ENCODE peak calls at places on chromosomes 16 and 17, in four cellular contexts. Y, L, I and W are unnamed samples.

GRCh38 chr16:1825864-1826690 is 548 bp downstream of the HAGH start:
- DNase-seq in Y (no peak), L (peak; percentile 32), I (no peak), W (peak; percentile 71)

GRCh38 chr16:69119536-69119935 is 12.9 kb downstream of the CHTF8 start:
- DNase-seq in Y (no peak), L (no peak), I (no peak), W (no peak)

GRCh38 chr17:80071116-80071980 is 30.0 kb upstream of the GAA start:
- DNase-seq in Y (no peak), L (peak; percentile 43), I (no peak), W (no peak)

GRCh38 chr16:11224096-11224893 is 31.7 kb downstream of the SOCS1 start:
- DNase-seq in Y (no peak), L (peak; percentile 55), I (peak; percentile 57), W (no peak)

GRCh38 chr16:68367034-68367433 is 56.2 kb downstream of the PRMT7 start:
- DNase-seq in Y (no peak), L (peak; percentile 53), I (no peak), W (peak; percentile 70)

GRCh38 chr16:65070831-65071230 is 51.0 kb downstream of the CDH11 start:
- DNase-seq in Y (peak; percentile 27), L (peak; percentile 70), I (no peak), W (no peak)

GRCh38 chr16:85621698-85622433 is 8.7 kb downstream of the GSE1 start:
- DNase-seq in Y (no peak), L (peak; percentile 95), I (no peak), W (no peak)

GRCh38 chr16:180101-180920 is at the start of gene HBQ1:
- DNase-seq in Y (no peak), L (peak; percentile 21), I (no peak), W (peak; percentile 52)

GRCh38 chr17:82287849-82288601 is 14.5 kb upstream of the CSNK1D start:
- DNase-seq in Y (no peak), L (peak; percentile 97), I (no peak), W (peak; percentile 71)

GRCh38 chr16:54964239-54964638 is 33.6 kb downstream of the IRX5 start:
- DNase-seq in Y (no peak), L (no peak), I (no peak), W (no peak)

GRCh38 chr17:8117980-8118768 is at the start of gene ALOXE3:
- DNase-seq in Y (no peak), L (peak; percentile 49), I (no peak), W (no peak)

GRCh38 chr16:72739577-72739976 is 308.4 kb downstream of the ZFHX3 start:
- DNase-seq in Y (no peak), L (peak; percentile 8), I (no peak), W (no peak)

GRCh38 chr16:4937782-4938682 is 1.1 kb upstream of the PPL start:
- DNase-seq in Y (no peak), L (no peak), I (no peak), W (no peak)

GRCh38 chr16:19835989-19836421 is 48.6 kb downstream of the GPRC5B start:
- DNase-seq in Y (no peak), L (no peak), I (no peak), W (no peak)

GRCh38 chr17:16919663-16920627 is 52.0 kb downstream of the TNFRSF13B start:
- DNase-seq in Y (no peak), L (no peak), I (no peak), W (peak; percentile 32)

GRCh38 chr17:56795510-56795909 is 38.2 kb downstream of the C17orf67 start:
- DNase-seq in Y (no peak), L (no peak), I (no peak), W (no peak)

GRCh38 chr17:50626037-50626574 is 8.6 kb upstream of the ABCC3 start:
- DNase-seq in Y (peak; percentile 73), L (peak; percentile 84), I (no peak), W (peak; percentile 89)

GRCh38 chr17:16250635-16251034 is 33.6 kb downstream of the PIGL start:
- DNase-seq in Y (no peak), L (peak; percentile 70), I (no peak), W (no peak)

GRCh38 chr17:34241062-34241461 is 14.0 kb upstream of the CCL2 start:
- DNase-seq in Y (no peak), L (no peak), I (no peak), W (no peak)

GRCh38 chr17:44024271-44024663 is 9.5 kb upstream of the TMEM101 start:
- DNase-seq in Y (no peak), L (no peak), I (no peak), W (no peak)

GRCh38 chr16:24553983-24554382 is 14.6 kb downstream of the RBBP6 start:
- DNase-seq in Y (no peak), L (no peak), I (no peak), W (no peak)

GRCh38 chr17:79482719-79483118 is 128.1 kb downstream of the RBFOX3 start:
- DNase-seq in Y (no peak), L (no peak), I (no peak), W (no peak)

GRCh38 chr16:57961538-57961937 is 9.4 kb downstream of the CNGB1 start:
- DNase-seq in Y (no peak), L (no peak), I (no peak), W (no peak)

GRCh38 chr16:86668136-86668535 is 89.8 kb downstream of the FOXL1 start:
- DNase-seq in Y (no peak), L (no peak), I (no peak), W (peak; percentile 21)

GRCh38 chr16:68798398-68798797 is 44.9 kb upstream of the TANGO6 start:
- DNase-seq in Y (no peak), L (no peak), I (no peak), W (no peak)

GRCh38 chr17:66904760-66905637 is 59.5 kb upstream of the CACNG4 start:
- DNase-seq in Y (no peak), L (peak; percentile 43), I (no peak), W (no peak)
- TF ChIP-seq SP1 in Y (no peak), L (no peak), I (no peak), W (no peak)

DNA sequence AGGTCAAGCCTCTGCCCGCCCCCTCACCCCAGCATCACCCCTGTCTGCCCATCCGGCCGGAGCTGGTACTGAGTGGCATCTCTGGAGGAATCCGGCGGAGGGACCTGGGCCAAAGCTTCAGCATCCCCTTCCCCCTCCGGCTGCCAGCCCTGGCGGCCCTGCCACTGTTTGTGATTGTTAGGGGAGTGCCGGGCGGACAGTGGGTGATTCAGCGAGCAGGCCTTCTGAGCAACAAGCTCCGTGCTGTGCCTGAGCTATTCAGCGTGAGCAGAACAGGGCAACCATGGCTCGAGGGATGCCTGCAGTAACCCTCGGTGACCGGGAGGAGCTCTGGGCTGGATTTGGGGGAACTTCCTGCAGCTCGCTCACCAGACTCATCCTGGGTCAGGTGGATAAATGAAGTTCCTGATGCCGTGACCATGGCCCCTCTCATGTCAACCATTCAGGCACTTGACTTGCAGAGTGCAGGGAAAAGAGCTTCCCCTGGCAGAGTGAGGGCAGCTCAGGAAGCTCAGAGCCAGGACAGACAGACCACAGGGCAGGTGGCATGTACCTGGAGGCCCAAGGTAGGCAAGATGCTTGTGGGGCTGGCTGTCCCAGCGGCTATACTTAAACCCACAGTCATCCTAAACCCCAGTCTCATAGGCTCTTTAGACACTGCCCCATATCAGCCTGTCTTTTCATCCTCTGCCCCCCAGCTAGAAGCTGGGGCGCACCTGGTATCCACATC is 24.3 kb upstream of the MLKL start:
- DNase-seq in Y (no peak), L (no peak), I (no peak), W (no peak)
- TF ChIP-seq SUZ12 in Y (no peak), L (no peak), I (no peak), W (no peak)

GRCh38 chr16:84144301-84144858 is 597 bp downstream of the HSDL1 start:
- DNase-seq in Y (no peak), L (no peak), I (no peak), W (no peak)
- TF ChIP-seq SP1 in Y (no peak), L (no peak), I (no peak), W (no peak)

GRCh38 chr17:77503916-77504651 is 363.3 kb downstream of the SEC14L1 start:
- DNase-seq in Y (no peak), L (no peak), I (no peak), W (no peak)

GRCh38 chr17:77501101-77501566 is 360.4 kb downstream of the SEC14L1 start:
- DNase-seq in Y (no peak), L (peak; percentile 43), I (no peak), W (peak; percentile 64)

GRCh38 chr17:77503293-77503655 is 362.5 kb downstream of the SEC14L1 start:
- DNase-seq in Y (no peak), L (no peak), I (no peak), W (no peak)

GRCh38 chr17:77502626-77503292 is 362.0 kb downstream of the SEC14L1 start:
- DNase-seq in Y (no peak), L (no peak), I (no peak), W (no peak)

DNA sequence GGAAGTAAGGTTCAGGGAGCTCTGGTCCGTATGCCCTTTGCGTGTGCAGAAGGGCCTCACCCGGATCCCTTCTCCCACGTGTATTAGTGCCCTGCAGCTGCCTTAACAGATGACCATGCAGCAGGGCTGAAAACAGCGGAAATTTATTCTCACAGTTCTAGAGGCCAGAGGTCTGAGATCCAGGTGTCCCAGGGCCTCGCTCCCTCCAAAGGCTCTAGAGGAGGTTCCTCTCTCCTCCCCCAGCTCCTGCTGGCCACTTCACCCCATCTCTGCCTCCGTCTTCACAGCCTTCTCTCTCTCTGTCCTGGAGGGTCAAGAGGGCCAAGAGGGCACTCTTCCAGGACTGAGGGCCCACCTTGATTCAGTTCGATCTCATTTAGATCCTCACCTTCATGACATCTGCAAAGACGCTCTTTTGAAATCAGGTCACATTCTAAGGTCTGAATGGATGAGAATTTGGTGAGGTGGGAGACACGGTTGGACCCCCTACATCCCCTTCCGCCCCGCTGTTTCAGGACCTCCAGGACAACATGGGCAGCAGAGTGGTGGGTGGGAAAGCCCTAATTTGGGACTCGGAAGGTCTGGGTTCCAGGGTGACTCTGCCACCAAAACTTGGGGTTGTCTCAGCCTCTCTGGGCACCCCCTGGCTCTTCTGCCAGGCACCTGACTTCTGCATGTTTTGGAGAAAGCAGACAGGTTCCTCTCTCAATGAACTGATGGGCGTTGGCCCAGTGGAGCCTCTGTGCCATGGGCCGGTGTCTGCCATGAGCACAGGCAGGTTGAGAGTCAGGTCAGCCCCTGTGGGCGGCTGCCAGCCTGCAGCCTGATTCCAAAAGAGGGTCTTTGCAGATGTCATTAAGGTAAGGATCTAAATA is 361.2 kb downstream of the SEC14L1 start:
- DNase-seq in Y (no peak), L (no peak), I (no peak), W (no peak)
- TF ChIP-seq SUZ12 in Y (no peak), L (no peak), I (no peak), W (no peak)

GRCh38 chr16:78957328-78958100 is 643.0 kb downstream of the MAF start:
- DNase-seq in Y (no peak), L (no peak), I (no peak), W (no peak)
- TF ChIP-seq SP1 in Y (no peak), L (no peak), I (no peak), W (no peak)

GRCh38 chr16:18797746-18798145 is 3.6 kb downstream of the ARL6IP1 start:
- DNase-seq in Y (no peak), L (no peak), I (no peak), W (no peak)
- TF ChIP-seq SUZ12 in Y (no peak), L (no peak), I (no peak), W (no peak)

GRCh38 chr17:65048441-65048840 is 8.1 kb downstream of the GNA13 start:
- DNase-seq in Y (no peak), L (no peak), I (no peak), W (no peak)
- TF ChIP-seq SP1 in Y (no peak), L (no peak), I (no peak), W (no peak)